ENCODE peak calls at places on chromosome 13, in six cellular contexts. L is AG10803, M is left ventricle myocardium inferior, K is K562, Z is transverse colon, F is lower leg skin. H is an unnamed sample.

GRCh38 chr13:91946498-91947070 is 548.2 kb downstream of the GPC5 start:
- DNase-seq in L (no peak), M (no peak), K (peak; percentile 1), Z (no peak), F (no peak), H (peak; percentile 16)

GRCh38 chr13:26743971-26744370 is 16.6 kb downstream of the GPR12 start:
- DNase-seq in L (no peak), M (no peak), K (no peak), Z (no peak), F (no peak), H (no peak)

GRCh38 chr13:70874646-70875045 is 766.4 kb upstream of the KLHL1 start:
- DNase-seq in L (no peak), M (no peak), K (no peak), Z (no peak), F (no peak), H (no peak)

GRCh38 chr13:49641810-49642291 is 13.5 kb downstream of the ARL11 start:
- DNase-seq in L (peak; percentile 86), M (peak; percentile 46), K (peak; percentile 80), Z (peak; percentile 33), F (peak; percentile 76), H (no peak)

GRCh38 chr13:103044054-103044453 is 22.2 kb downstream of the SLC10A2 start:
- DNase-seq in L (no peak), M (no peak), K (no peak), Z (no peak), F (no peak), H (no peak)

GRCh38 chr13:86464193-86464592 is 665.0 kb upstream of the SLITRK6 start:
- DNase-seq in L (no peak), M (no peak), K (no peak), Z (no peak), F (no peak), H (no peak)

GRCh38 chr13:42068886-42069285 is 20.4 kb downstream of the DGKH start:
- DNase-seq in L (no peak), M (no peak), K (no peak), Z (no peak), F (no peak), H (no peak)

GRCh38 chr13:20964904-20965303 is 62.4 kb upstream of the XPO4 start:
- DNase-seq in L (peak; percentile 33), M (no peak), K (no peak), Z (no peak), F (no peak), H (no peak)

GRCh38 chr13:26605845-26606244 is 48.4 kb downstream of the WASF3 start:
- DNase-seq in L (no peak), M (no peak), K (peak; percentile 5), Z (no peak), F (no peak), H (peak; percentile 34)

GRCh38 chr13:72530471-72530870 is 197.0 kb downstream of the MZT1 start:
- DNase-seq in L (peak; percentile 8), M (no peak), K (no peak), Z (no peak), F (no peak), H (no peak)

GRCh38 chr13:72342364-72342763 is 385.1 kb downstream of the MZT1 start:
- DNase-seq in L (no peak), M (no peak), K (no peak), Z (no peak), F (no peak), H (no peak)

GRCh38 chr13:46010148-46010547 is 42.4 kb downstream of the ZC3H13 start:
- DNase-seq in L (peak; percentile 4), M (no peak), K (peak; percentile 3), Z (no peak), F (no peak), H (peak; percentile 30)

GRCh38 chr13:43881580-43881979 is 1.9 kb downstream of the LACC1 start:
- DNase-seq in L (no peak), M (no peak), K (no peak), Z (no peak), F (no peak), H (no peak)

GRCh38 chr13:27622881-27623280 is 1.2 kb downstream of the POLR1D start:
- DNase-seq in L (peak; percentile 8), M (no peak), K (peak; percentile 23), Z (no peak), F (no peak), H (no peak)

GRCh38 chr13:71879129-71879535 is 12.1 kb upstream of the DACH1 start:
- DNase-seq in L (no peak), M (no peak), K (peak; percentile 27), Z (no peak), F (no peak), H (no peak)

GRCh38 chr13:91157273-91158014 is 190.0 kb upstream of the MIR17HG start:
- DNase-seq in L (no peak), M (no peak), K (no peak), Z (no peak), F (no peak), H (no peak)

GRCh38 chr13:68056816-68057710 is 826.9 kb upstream of the PCDH9 start:
- DNase-seq in L (no peak), M (no peak), K (no peak), Z (peak; percentile 32), F (no peak), H (no peak)

GRCh38 chr13:20114066-20114465 is 46.8 kb downstream of the GJA3 start:
- DNase-seq in L (no peak), M (no peak), K (no peak), Z (no peak), F (no peak), H (no peak)

GRCh38 chr13:33281951-33282595 is 3.5 kb downstream of the STARD13 start:
- DNase-seq in L (peak; percentile 62), M (no peak), K (no peak), Z (no peak), F (no peak), H (no peak)

GRCh38 chr13:103299079-103299478 is 232.9 kb upstream of the SLC10A2 start:
- DNase-seq in L (no peak), M (no peak), K (no peak), Z (peak; percentile 60), F (no peak), H (no peak)

GRCh38 chr13:20492641-20493040 is 33.0 kb downstream of the CRYL1 start:
- DNase-seq in L (no peak), M (no peak), K (peak; percentile 53), Z (peak; percentile 30), F (no peak), H (peak; percentile 24)

GRCh38 chr13:104594801-104595200 is 1528.6 kb upstream of the SLC10A2 start:
- DNase-seq in L (no peak), M (no peak), K (no peak), Z (no peak), F (no peak), H (no peak)

GRCh38 chr13:41006296-41006695 is 12.8 kb downstream of the ELF1 start:
- DNase-seq in L (no peak), M (no peak), K (peak; percentile 54), Z (no peak), F (no peak), H (no peak)

GRCh38 chr13:71169125-71169524 is 697.9 kb downstream of the DACH1 start:
- DNase-seq in L (no peak), M (no peak), K (no peak), Z (no peak), F (no peak), H (no peak)

GRCh38 chr13:23385931-23386330 is 47.6 kb downstream of the SACS start:
- DNase-seq in L (no peak), M (no peak), K (no peak), Z (no peak), F (no peak), H (no peak)

GRCh38 chr13:45615501-45616101 is at the start of gene ERICH6B:
- DNase-seq in L (no peak), M (peak; percentile 19), K (peak; percentile 1), Z (no peak), F (no peak), H (peak; percentile 91)

GRCh38 chr13:114010401-114011101 is 36.7 kb upstream of the C13orf46 start:
- DNase-seq in L (no peak), M (no peak), K (no peak), Z (no peak), F (no peak), H (no peak)

GRCh38 chr13:99356216-99357089 is 49.3 kb upstream of the GPR183 start:
- DNase-seq in L (peak; percentile 76), M (no peak), K (peak; percentile 48), Z (peak; percentile 45), F (peak; percentile 48), H (peak; percentile 26)

GRCh38 chr13:99357149-99357596 is 50.0 kb upstream of the GPR183 start:
- DNase-seq in L (peak; percentile 20), M (no peak), K (peak; percentile 76), Z (no peak), F (peak; percentile 20), H (no peak)

GRCh38 chr13:99359493-99359892 is 52.3 kb upstream of the GPR183 start:
- DNase-seq in L (no peak), M (no peak), K (no peak), Z (no peak), F (peak; percentile 9), H (no peak)

GRCh38 chr13:99355267-99356215 is 48.3 kb upstream of the GPR183 start:
- DNase-seq in L (no peak), M (no peak), K (no peak), Z (no peak), F (peak; percentile 13), H (no peak)

GRCh38 chr13:99357920-99358319 is 50.7 kb upstream of the GPR183 start:
- DNase-seq in L (no peak), M (no peak), K (no peak), Z (no peak), F (peak; percentile 11), H (no peak)
- H3K4me3 ChIP-seq in L (no peak overlapping the region), M (no peak overlapping the region), K (no peak overlapping the region), Z (no peak overlapping the region), F (no peak overlapping the region), H (no peak overlapping the region)

GRCh38 chr13:89923731-89924130 is 1423.8 kb upstream of the MIR17HG start:
- DNase-seq in L (no peak), M (no peak), K (no peak), Z (no peak), F (no peak), H (no peak)

GRCh38 chr13:89920461-89920860 is 1427.0 kb upstream of the MIR17HG start:
- DNase-seq in L (no peak), M (no peak), K (no peak), Z (no peak), F (no peak), H (no peak)

GRCh38 chr13:89930861-89931260 is 1416.6 kb upstream of the MIR17HG start:
- DNase-seq in L (no peak), M (no peak), K (no peak), Z (no peak), F (no peak), H (no peak)

GRCh38 chr13:89923052-89923451 is 1424.4 kb upstream of the MIR17HG start:
- DNase-seq in L (no peak), M (no peak), K (no peak), Z (no peak), F (no peak), H (no peak)

GRCh38 chr13:89925107-89925506 is 1422.4 kb upstream of the MIR17HG start:
- DNase-seq in L (peak; percentile 3), M (no peak), K (peak; percentile 30), Z (no peak), F (no peak), H (no peak)
- TF ChIP-seq CTCF in L (peak; percentile 29), M (peak; percentile 31), K (peak; percentile 50), Z (no peak), F (no peak), H (no peak)

GRCh38 chr13:112477070-112477619 is 101.0 kb downstream of the SPACA7 start:
- DNase-seq in L (no peak), M (no peak), K (no peak), Z (no peak), F (no peak), H (no peak)
- H3K4me3 ChIP-seq in L (no peak overlapping the region), M (no peak overlapping the region), K (no peak overlapping the region), Z (no peak overlapping the region), F (no peak overlapping the region), H (no peak overlapping the region)

GRCh38 chr13:109451726-109452125 is 334.7 kb downstream of the IRS2 start:
- DNase-seq in L (no peak), M (no peak), K (no peak), Z (no peak), F (no peak), H (no peak)
- TF ChIP-seq CTCF in L (no peak), M (no peak), K (no peak), Z (no peak), F (no peak), H (no peak)

H was measured in testis.